ENCODE peak calls at places on chromosomes 4 and X, in ten cellular contexts. D, B, L, H, W, M, J, Q, I and F are unnamed samples.

GRCh38 chr4:2290974-2291704 is 29.2 kb upstream of the MXD4 start:
- DNase-seq in D (peak), B (peak), L (no peak), H (no peak), W (no peak), M (no peak), J (no peak), Q (no peak), I (no peak), F (peak)

GRCh38 chrX:36957425-36958328 is 50.5 kb upstream of the FAM47C start:
- DNase-seq in D (no peak), B (no peak), L (no peak), H (peak), W (no peak), M (no peak), J (no peak), Q (no peak), I (no peak), F (no peak)

GRCh38 chrX:21940356-21940829 is at the start of gene SMS:
- DNase-seq in D (peak), B (peak), L (peak), H (peak), W (peak), M (peak), J (peak), Q (peak), I (peak), F (peak)

GRCh38 chr4:113410686-113411085 is 350.9 kb downstream of the CAMK2D start:
- DNase-seq in D (no peak), B (no peak), L (no peak), H (no peak), W (no peak), M (no peak), J (no peak), Q (no peak), I (no peak), F (no peak)

GRCh38 chrX:8191022-8191421 is 20.0 kb upstream of the VCX2 start:
- DNase-seq in D (no peak), B (no peak), L (no peak), H (no peak), W (no peak), M (no peak), J (peak), Q (peak), I (no peak), F (no peak)

GRCh38 chr4:184383497-184384055 is 90.8 kb downstream of the IRF2 start:
- DNase-seq in D (no peak), B (no peak), L (no peak), H (no peak), W (peak), M (no peak), J (peak), Q (peak), I (no peak), F (no peak)

GRCh38 chr4:69833251-69833650 is 26.7 kb downstream of the SULT1E1 start:
- DNase-seq in D (no peak), B (no peak), L (no peak), H (no peak), W (no peak), M (no peak), J (no peak), Q (no peak), I (no peak), F (no peak)

GRCh38 chrX:2552621-2553297 is 52.0 kb upstream of the DHRSX start:
- DNase-seq in D (no peak), B (no peak), L (no peak), H (no peak), W (no peak), M (no peak), J (no peak), Q (no peak), I (no peak), F (no peak)

GRCh38 chr4:123876640-123877039 is 480.0 kb downstream of the SPRY1 start:
- DNase-seq in D (no peak), B (no peak), L (no peak), H (no peak), W (no peak), M (no peak), J (no peak), Q (no peak), I (no peak), F (no peak)

GRCh38 chr4:96729641-96730040 is 889.7 kb downstream of the PDHA2 start:
- DNase-seq in D (no peak), B (no peak), L (no peak), H (no peak), W (no peak), M (no peak), J (no peak), Q (no peak), I (no peak), F (no peak)

GRCh38 chr4:73477176-73477575 is 4.4 kb upstream of the AFM start:
- DNase-seq in D (no peak), B (no peak), L (no peak), H (no peak), W (no peak), M (no peak), J (peak), Q (no peak), I (no peak), F (no peak)

GRCh38 chrX:129040124-129040523 is 483.2 kb downstream of the SMARCA1 start:
- DNase-seq in D (no peak), B (no peak), L (no peak), H (no peak), W (no peak), M (no peak), J (no peak), Q (no peak), I (no peak), F (no peak)

GRCh38 chrX:50054147-50054546 is 131.8 kb downstream of the CLCN5 start:
- DNase-seq in D (no peak), B (no peak), L (no peak), H (no peak), W (no peak), M (no peak), J (no peak), Q (no peak), I (no peak), F (no peak)

GRCh38 chrX:10017866-10018265 is 50.7 kb downstream of the CLDN34 start:
- DNase-seq in D (no peak), B (no peak), L (no peak), H (peak), W (no peak), M (no peak), J (no peak), Q (peak), I (no peak), F (no peak)

GRCh38 chrX:47129879-47130358 is 14.6 kb downstream of the NDUFB11 start:
- DNase-seq in D (no peak), B (no peak), L (no peak), H (no peak), W (no peak), M (no peak), J (no peak), Q (no peak), I (no peak), F (no peak)

GRCh38 chr4:7202391-7202790 is 10.1 kb downstream of the SORCS2 start:
- DNase-seq in D (no peak), B (no peak), L (no peak), H (no peak), W (no peak), M (no peak), J (no peak), Q (no peak), I (no peak), F (no peak)

GRCh38 chr4:105520819-105521790 is 31.3 kb upstream of the ARHGEF38 start:
- DNase-seq in D (no peak), B (no peak), L (no peak), H (peak), W (no peak), M (no peak), J (no peak), Q (peak), I (no peak), F (peak)

GRCh38 chr4:189374176-189374575 is 566.5 kb upstream of the FRG1 start:
- DNase-seq in D (no peak), B (no peak), L (no peak), H (no peak), W (no peak), M (no peak), J (no peak), Q (no peak), I (no peak), F (no peak)

GRCh38 chr4:124589827-124590226 is 122.7 kb downstream of the ANKRD50 start:
- DNase-seq in D (no peak), B (no peak), L (no peak), H (no peak), W (no peak), M (no peak), J (no peak), Q (no peak), I (no peak), F (no peak)

GRCh38 chrX:48791063-48791820 is 4.9 kb downstream of the GATA1 start:
- DNase-seq in D (no peak), B (no peak), L (no peak), H (no peak), W (no peak), M (no peak), J (no peak), Q (no peak), I (no peak), F (no peak)

GRCh38 chr4:75555294-75556164 is at the start of gene ODAPH:
- DNase-seq in D (no peak), B (no peak), L (no peak), H (no peak), W (no peak), M (no peak), J (peak), Q (no peak), I (no peak), F (no peak)

GRCh38 chr4:57131849-57132745 is 21.9 kb upstream of the IGFBP7 start:
- DNase-seq in D (no peak), B (no peak), L (no peak), H (peak), W (no peak), M (no peak), J (no peak), Q (no peak), I (no peak), F (no peak)

GRCh38 chrX:22246620-22247019 is 26.1 kb upstream of the CBLL2 start:
- DNase-seq in D (no peak), B (no peak), L (no peak), H (no peak), W (no peak), M (no peak), J (no peak), Q (no peak), I (no peak), F (no peak)

GRCh38 chrX:44306336-44306735 is 37.1 kb downstream of the EFHC2 start:
- DNase-seq in D (no peak), B (no peak), L (no peak), H (no peak), W (no peak), M (no peak), J (peak), Q (peak), I (no peak), F (no peak)

GRCh38 chr4:122309988-122310626 is 68.7 kb upstream of the ADAD1 start:
- DNase-seq in D (no peak), B (no peak), L (no peak), H (no peak), W (no peak), M (no peak), J (no peak), Q (no peak), I (no peak), F (no peak)

GRCh38 chr4:79325864-79326328 is at the start of gene NAA11:
- DNase-seq in D (no peak), B (no peak), L (no peak), H (no peak), W (no peak), M (no peak), J (no peak), Q (no peak), I (no peak), F (no peak)

GRCh38 chr4:184477201-184477999 is 3.0 kb upstream of the IRF2 start:
- DNase-seq in D (no peak), B (no peak), L (peak), H (no peak), W (no peak), M (no peak), J (no peak), Q (no peak), I (no peak), F (no peak)

GRCh38 chrX:38627683-38628082 is 66.3 kb downstream of the TSPAN7 start:
- DNase-seq in D (no peak), B (no peak), L (no peak), H (no peak), W (no peak), M (no peak), J (no peak), Q (peak), I (no peak), F (peak)

GRCh38 chr4:56902703-56903102 is 5.0 kb upstream of the REST start:
- DNase-seq in D (no peak), B (no peak), L (no peak), H (no peak), W (no peak), M (no peak), J (no peak), Q (no peak), I (no peak), F (no peak)

GRCh38 chrX:2928127-2928582 is 984 bp downstream of the ARSD start:
- DNase-seq in D (no peak), B (peak), L (peak), H (peak), W (peak), M (peak), J (no peak), Q (peak), I (peak), F (peak)

GRCh38 chr4:56078866-56079265 is 130.1 kb downstream of the CEP135 start:
- DNase-seq in D (no peak), B (no peak), L (peak), H (no peak), W (no peak), M (no peak), J (no peak), Q (no peak), I (no peak), F (no peak)

GRCh38 chrX:28595346-28595745 is 8.1 kb downstream of the IL1RAPL1 start:
- DNase-seq in D (no peak), B (no peak), L (no peak), H (no peak), W (no peak), M (no peak), J (no peak), Q (no peak), I (no peak), F (no peak)

GRCh38 chr4:177699365-177700213 is 257.4 kb upstream of the AGA start:
- DNase-seq in D (no peak), B (no peak), L (no peak), H (no peak), W (no peak), M (no peak), J (no peak), Q (no peak), I (no peak), F (no peak)

GRCh38 chrX:134571831-134572230 is 86.4 kb downstream of the PLAC1 start:
- DNase-seq in D (no peak), B (no peak), L (no peak), H (no peak), W (no peak), M (no peak), J (no peak), Q (no peak), I (no peak), F (no peak)
- H3K27ac ChIP-seq in D (no peak), B (no peak), L (no peak), H (no peak), W (no peak), M (no peak), J (peak), Q (no peak), I (no peak), F (no peak)

GRCh38 chrX:71224098-71224708 is 1.2 kb downstream of the GJB1 start:
- DNase-seq in D (no peak), B (no peak), L (no peak), H (no peak), W (no peak), M (no peak), J (no peak), Q (no peak), I (no peak), F (no peak)

GRCh38 chrX:71222929-71223328 is at the start of gene GJB1:
- DNase-seq in D (no peak), B (no peak), L (peak), H (no peak), W (no peak), M (no peak), J (no peak), Q (no peak), I (no peak), F (no peak)

GRCh38 chrX:71217298-71217697 is 5.7 kb upstream of the GJB1 start:
- DNase-seq in D (no peak), B (no peak), L (no peak), H (no peak), W (no peak), M (no peak), J (no peak), Q (no peak), I (no peak), F (no peak)

GRCh38 chrX:71224969-71225368 is 1.9 kb downstream of the GJB1 start:
- DNase-seq in D (no peak), B (no peak), L (no peak), H (no peak), W (no peak), M (no peak), J (no peak), Q (no peak), I (no peak), F (peak)

DNA sequence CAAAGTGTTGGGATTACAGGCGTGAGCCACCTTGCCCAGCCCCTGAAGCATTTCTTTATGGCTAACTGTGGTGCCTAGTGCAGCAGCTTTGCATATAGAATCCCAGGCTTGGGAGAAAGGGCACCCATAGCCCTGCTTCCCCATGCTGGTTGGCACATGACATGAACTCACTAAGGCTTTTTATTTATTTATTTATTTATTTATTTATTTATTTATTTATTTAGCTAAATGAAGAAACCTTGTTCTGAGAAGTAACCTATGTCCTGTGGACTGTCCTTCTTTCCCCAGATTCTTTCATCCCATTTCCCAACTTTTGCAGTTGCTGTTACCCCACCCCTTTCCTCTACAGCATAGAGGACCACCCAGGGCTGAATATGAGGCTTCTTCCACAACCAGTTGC is 1.9 kb upstream of the GJB1 start:
- DNase-seq in D (no peak), B (no peak), L (no peak), H (no peak), W (no peak), M (no peak), J (no peak), Q (no peak), I (no peak), F (no peak)
- H3K27ac ChIP-seq in D (no peak), B (no peak), L (peak), H (no peak), W (no peak), M (no peak), J (no peak), Q (no peak), I (no peak), F (no peak)

DNA sequence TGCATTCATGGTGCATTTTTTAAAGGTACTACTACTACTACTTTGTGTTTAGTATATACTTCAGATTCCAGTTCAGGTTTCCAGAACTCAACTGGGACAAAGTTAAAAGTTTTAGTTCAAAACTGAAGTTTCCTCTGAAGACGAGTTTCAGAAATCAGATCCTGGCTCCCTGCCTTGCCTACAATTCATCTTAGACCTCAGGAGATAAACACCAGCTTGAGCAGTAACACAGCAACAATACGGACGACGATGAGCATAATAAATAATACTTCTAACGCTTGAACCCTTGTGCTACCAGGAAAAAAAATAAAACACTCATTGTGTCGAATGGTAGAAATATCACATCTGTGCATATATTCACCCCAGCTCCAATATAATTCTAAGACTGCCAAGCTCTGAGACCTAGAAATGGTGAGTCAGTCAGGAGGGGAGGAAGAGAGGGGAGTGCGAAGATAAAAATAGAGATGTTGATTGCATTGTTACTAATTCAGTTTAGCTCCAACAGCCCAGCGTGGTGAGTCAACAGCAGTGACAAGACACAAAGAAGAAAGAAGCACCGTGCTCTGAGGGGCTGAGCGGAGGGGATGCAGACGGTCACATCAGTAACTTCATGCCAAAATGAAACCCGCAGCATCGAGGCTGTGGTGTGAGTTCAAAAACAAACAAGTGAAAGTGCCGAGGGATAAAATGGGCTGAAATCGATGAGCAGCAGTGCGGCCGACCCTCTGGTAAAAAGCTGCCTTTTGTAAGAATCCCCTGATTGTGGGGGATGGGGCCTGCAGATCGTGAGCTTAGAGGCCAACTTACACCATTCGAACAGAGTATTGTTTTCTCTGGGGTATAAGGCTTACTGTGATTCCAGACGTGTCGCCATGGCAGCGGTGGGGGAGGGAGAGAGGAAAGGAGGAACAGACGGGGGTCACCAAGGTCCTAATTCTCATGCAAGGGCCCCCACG is 150.3 kb downstream of the MGST2 start:
- DNase-seq in D (no peak), B (no peak), L (peak), H (peak), W (peak), M (peak), J (no peak), Q (no peak), I (peak), F (no peak)
- H3K27ac ChIP-seq in D (no peak), B (no peak), L (peak), H (peak), W (peak), M (peak), J (no peak), Q (no peak), I (peak), F (no peak)

GRCh38 chr4:61896717-61897116 is 696.6 kb downstream of the ADGRL3 start:
- DNase-seq in D (no peak), B (no peak), L (no peak), H (no peak), W (no peak), M (no peak), J (no peak), Q (no peak), I (no peak), F (no peak)
- H3K27ac ChIP-seq in D (no peak), B (no peak), L (no peak), H (no peak), W (no peak), M (no peak), J (no peak), Q (no peak), I (no peak), F (no peak)

GRCh38 chrX:153599192-153600031 is 473 bp upstream of the CCNQ start:
- DNase-seq in D (peak), B (peak), L (peak), H (peak), W (peak), M (peak), J (peak), Q (peak), I (peak), F (peak)
- H3K27ac ChIP-seq in D (peak), B (peak), L (peak), H (peak), W (peak), M (peak), J (peak), Q (no peak), I (peak), F (peak)